ENCODE peak calls at places on chromosomes 6 and 20, in four cellular contexts. C is GM12878, L is endothelial cell of umbilical vein, N is K562. D is an unnamed sample.

GRCh38 chr6:131954775-131955107 is 3.6 kb upstream of the CCN2 start:
- DNase-seq in C (no peak), L (peak; percentile 98), N (no peak), D (peak; percentile 68)

GRCh38 chr20:15191082-15191723 is 853.8 kb upstream of the FLRT3 start:
- DNase-seq in C (no peak), L (no peak), N (no peak), D (no peak)

GRCh38 chr6:28884423-28885148 is 39.2 kb downstream of the TRIM27 start:
- DNase-seq in C (no peak), L (no peak), N (no peak), D (peak; percentile 51)

GRCh38 chr20:38049800-38050199 is 16.3 kb downstream of the RPRD1B start:
- DNase-seq in C (no peak), L (peak; percentile 57), N (no peak), D (peak; percentile 62)

GRCh38 chr20:4040283-4041179 is 25.2 kb upstream of the RNF24 start:
- DNase-seq in C (no peak), L (no peak), N (no peak), D (no peak)

GRCh38 chr6:23446394-23447001 is 679.5 kb upstream of the NRSN1 start:
- DNase-seq in C (no peak), L (peak; percentile 69), N (no peak), D (no peak)

GRCh38 chr20:61585764-61586163 is 333.7 kb downstream of the CDH4 start:
- DNase-seq in C (no peak), L (no peak), N (no peak), D (no peak)

GRCh38 chr6:161584929-161585328 is 311.1 kb upstream of the AGPAT4 start:
- DNase-seq in C (no peak), L (no peak), N (no peak), D (no peak)

GRCh38 chr6:127457444-127458064 is 1.6 kb downstream of the KIAA0408 start:
- DNase-seq in C (no peak), L (no peak), N (no peak), D (no peak)

GRCh38 chr6:165245287-165245686 is 64.1 kb downstream of the C6orf118 start:
- DNase-seq in C (no peak), L (no peak), N (no peak), D (no peak)

GRCh38 chr6:5338177-5338960 is 77.1 kb downstream of the FARS2 start:
- DNase-seq in C (peak; percentile 43), L (peak; percentile 18), N (no peak), D (no peak)

GRCh38 chr6:149170564-149171452 is 146.7 kb upstream of the TAB2 start:
- DNase-seq in C (no peak), L (no peak), N (peak; percentile 61), D (no peak)

GRCh38 chr6:152338335-152339125 is 298.6 kb downstream of the SYNE1 start:
- DNase-seq in C (no peak), L (peak; percentile 68), N (peak; percentile 42), D (peak; percentile 23)

GRCh38 chr20:58839474-58839874 is 11.2 kb downstream of the GNAS-AS1 start:
- DNase-seq in C (no peak), L (peak; percentile 21), N (peak; percentile 61), D (peak; percentile 34)

GRCh38 chr6:33213166-33213988 is 5.1 kb downstream of the RING1 start:
- DNase-seq in C (no peak), L (no peak), N (no peak), D (no peak)

GRCh38 chr6:45586216-45587171 is 208.8 kb upstream of the SUPT3H start:
- DNase-seq in C (no peak), L (no peak), N (no peak), D (no peak)

GRCh38 chr6:39653631-39654030 is 71.6 kb downstream of the KIF6 start:
- DNase-seq in C (no peak), L (no peak), N (no peak), D (no peak)

GRCh38 chr6:28558629-28559028 is 32.9 kb downstream of the GPX5 start:
- DNase-seq in C (no peak), L (no peak), N (no peak), D (no peak)

GRCh38 chr20:17615645-17616479 is 46.0 kb downstream of the DSTN start:
- DNase-seq in C (no peak), L (no peak), N (no peak), D (no peak)

GRCh38 chr6:15264902-15265761 is 19.3 kb downstream of the JARID2 start:
- DNase-seq in C (no peak), L (no peak), N (peak; percentile 53), D (no peak)

GRCh38 chr6:168145747-168146596 is 67.0 kb upstream of the FRMD1 start:
- DNase-seq in C (no peak), L (no peak), N (no peak), D (no peak)

GRCh38 chr6:99521557-99522286 is 6.5 kb upstream of the USP45 start:
- DNase-seq in C (no peak), L (no peak), N (peak; percentile 55), D (peak; percentile 6)

GRCh38 chr6:156866181-156866862 is 89.1 kb downstream of the ARID1B start:
- DNase-seq in C (no peak), L (peak; percentile 43), N (peak; percentile 34), D (no peak)

GRCh38 chr20:31856516-31856915 is 11.1 kb upstream of the FOXS1 start:
- DNase-seq in C (no peak), L (no peak), N (no peak), D (no peak)

GRCh38 chr6:118712955-118713354 is 61.6 kb upstream of the CEP85L start:
- DNase-seq in C (no peak), L (no peak), N (no peak), D (no peak)

GRCh38 chr20:62122659-62123449 is 579 bp downstream of the LSM14B start:
- DNase-seq in C (no peak), L (peak; percentile 11), N (peak; percentile 50), D (no peak)

GRCh38 chr20:37395921-37396519 is 50.1 kb downstream of the SRC start:
- DNase-seq in C (no peak), L (no peak), N (no peak), D (no peak)

GRCh38 chr6:731924-732323 is 39.0 kb upstream of the EXOC2 start:
- DNase-seq in C (no peak), L (no peak), N (no peak), D (no peak)

GRCh38 chr20:57473246-57474042 is 51.5 kb downstream of the CTCFL start:
- DNase-seq in C (peak; percentile 68), L (no peak), N (no peak), D (no peak)

GRCh38 chr6:44304282-44305199 is 8.6 kb downstream of the AARS2 start:
- DNase-seq in C (no peak), L (peak; percentile 41), N (peak; percentile 81), D (peak; percentile 44)

GRCh38 chr20:3032624-3033023 is 10.8 kb upstream of the GNRH2 start:
- DNase-seq in C (no peak), L (no peak), N (no peak), D (no peak)
- TF ChIP-seq MYC in C (no peak), L (no peak), N (no peak), D (no peak)

GRCh38 chr6:138818496-138819194 is 22.8 kb downstream of the ECT2L start:
- DNase-seq in C (peak; percentile 62), L (peak; percentile 19), N (no peak), D (no peak)
- H2AFZ ChIP-seq in C (peak overlapping the region; percentile 40), L (peak overlapping the region; percentile 85), N (no peak overlapping the region), D (no peak overlapping the region)

GRCh38 chr6:136774228-136775041 is 17.8 kb downstream of the MAP3K5 start:
- DNase-seq in C (no peak), L (peak; percentile 19), N (no peak), D (no peak)
- TF ChIP-seq MYC in C (no peak), L (no peak), N (no peak), D (no peak)

GRCh38 chr6:17927705-17928104 is 59.7 kb downstream of the KIF13A start:
- DNase-seq in C (no peak), L (no peak), N (no peak), D (no peak)
- H2AFZ ChIP-seq in C (no peak overlapping the region), L (no peak overlapping the region), N (no peak overlapping the region), D (no peak overlapping the region)

GRCh38 chr6:90025418-90026089 is 131.3 kb downstream of the GJA10 start:
- DNase-seq in C (no peak), L (no peak), N (no peak), D (no peak)
- TF ChIP-seq MYC in C (no peak), L (no peak), N (no peak), D (no peak)

GRCh38 chr6:62328607-62329006 is 42.6 kb upstream of the KHDRBS2 start:
- DNase-seq in C (no peak), L (no peak), N (no peak), D (no peak)
- H2AFZ ChIP-seq in C (no peak overlapping the region), L (no peak overlapping the region), N (no peak overlapping the region), D (no peak overlapping the region)

GRCh38 chr20:47773381-47773786 is 11.9 kb downstream of the SULF2 start:
- DNase-seq in C (no peak), L (peak; percentile 78), N (no peak), D (no peak)

GRCh38 chr20:47764154-47764734 is 21.0 kb downstream of the SULF2 start:
- DNase-seq in C (no peak), L (no peak), N (peak; percentile 83), D (no peak)

GRCh38 chr20:47765715-47766594 is 19.3 kb downstream of the SULF2 start:
- DNase-seq in C (no peak), L (peak; percentile 68), N (no peak), D (no peak)

GRCh38 chr20:47770931-47771330 is 14.3 kb downstream of the SULF2 start:
- DNase-seq in C (no peak), L (no peak), N (no peak), D (no peak)

DNA sequence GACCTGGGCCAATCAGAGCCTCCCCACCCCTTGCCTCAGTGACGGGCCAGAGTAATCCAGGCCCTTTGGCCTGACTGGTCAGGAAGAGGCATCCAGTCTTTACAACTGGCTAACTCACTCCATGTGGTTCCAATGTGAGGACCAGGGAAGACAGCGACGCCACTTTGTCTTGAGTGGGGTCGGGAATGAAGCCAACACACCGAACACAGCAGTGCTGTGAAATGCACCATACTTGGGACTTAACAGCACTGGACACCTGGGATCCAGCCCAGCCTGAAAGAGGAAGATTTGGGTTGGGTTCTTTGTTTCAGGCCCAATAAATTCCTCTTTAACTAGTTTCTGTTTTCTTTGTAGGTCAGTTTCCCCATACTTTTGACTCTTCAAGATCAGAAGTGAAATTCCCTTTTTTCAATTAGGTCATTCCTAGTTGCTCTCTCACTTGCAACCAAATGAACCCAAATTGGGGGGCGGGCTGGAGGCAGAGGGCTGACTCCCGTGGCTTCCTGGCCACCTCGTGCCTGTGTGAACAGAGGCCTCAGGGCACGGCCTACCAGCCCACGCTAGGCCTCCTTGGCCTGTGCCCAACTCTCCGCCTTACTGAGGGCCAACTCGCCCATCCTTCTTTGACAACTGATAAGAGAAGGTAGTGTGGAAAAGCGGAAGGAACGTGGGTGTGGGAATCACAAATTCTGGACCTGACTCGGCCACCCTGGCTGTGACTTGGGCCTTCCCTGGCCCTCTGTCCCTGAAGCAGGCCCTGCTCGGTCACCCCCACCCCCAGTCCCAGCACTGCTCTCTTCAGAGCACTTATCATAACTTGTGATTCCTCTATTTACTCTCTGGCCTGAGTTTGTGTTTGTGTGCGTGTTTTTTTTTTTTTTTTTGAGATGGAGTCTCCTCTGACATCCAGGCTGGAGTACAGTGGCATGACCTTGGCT is 17.0 kb downstream of the SULF2 start:
- DNase-seq in C (no peak), L (no peak), N (no peak), D (no peak)
- TF ChIP-seq MYC in C (no peak), L (no peak), N (no peak), D (no peak)

D was measured in HepG2.